ENCODE peak calls at places on chromosomes 2 and 18, in nine cellular contexts. A is thyroid gland, W is HCT116, L is stomach, F is adrenal gland, N is H1, C is body of pancreas, T is endothelial cell of umbilical vein, H is tibial nerve. O is an unnamed sample. For H3K4me1, the result is how much of the 10 kb centered on the place peaks cover.

GRCh38 chr18:2587788-2588187 is 16.4 kb downstream of the NDC80 start:
- DNase-seq in A (no peak), W (no peak), L (no peak), F (no peak), N (no peak), C (no peak), T (no peak), H (no peak), O (no peak)

GRCh38 chr2:192243488-192243887 is 48.8 kb upstream of the TMEFF2 start:
- DNase-seq in A (no peak), W (no peak), L (no peak), F (no peak), N (no peak), C (no peak), T (no peak), H (no peak), O (no peak)

GRCh38 chr18:55310044-55310676 is 277.8 kb downstream of the TCF4 start:
- DNase-seq in A (no peak), W (no peak), L (no peak), F (no peak), N (no peak), C (no peak), T (no peak), H (no peak), O (no peak)

GRCh38 chr2:639703-640102 is 37.5 kb downstream of the TMEM18 start:
- DNase-seq in A (no peak), W (no peak), L (no peak), F (no peak), N (peak), C (no peak), T (no peak), H (no peak), O (no peak)

GRCh38 chr2:58146707-58147106 is 94.4 kb downstream of the FANCL start:
- DNase-seq in A (no peak), W (peak), L (no peak), F (no peak), N (no peak), C (no peak), T (peak), H (no peak), O (no peak)

GRCh38 chr2:227033471-227034148 is 130.4 kb downstream of the COL4A4 start:
- DNase-seq in A (peak), W (peak), L (peak), F (peak), N (peak), C (peak), T (no peak), H (no peak), O (no peak)

GRCh38 chr2:193502363-193503035 is 1307.8 kb upstream of the TMEFF2 start:
- DNase-seq in A (peak), W (no peak), L (no peak), F (no peak), N (peak), C (no peak), T (no peak), H (no peak), O (no peak)

GRCh38 chr2:44706584-44707553 is 234.6 kb upstream of the SIX3 start:
- DNase-seq in A (no peak), W (no peak), L (no peak), F (no peak), N (no peak), C (no peak), T (no peak), H (no peak), O (no peak)

GRCh38 chr18:67216846-67217245 is 299.7 kb downstream of the DSEL start:
- DNase-seq in A (no peak), W (no peak), L (no peak), F (no peak), N (no peak), C (no peak), T (no peak), H (no peak), O (no peak)

GRCh38 chr2:71578665-71579371 is 125.5 kb downstream of the DYSF start:
- DNase-seq in A (peak), W (no peak), L (no peak), F (no peak), N (no peak), C (peak), T (no peak), H (peak), O (no peak)

GRCh38 chr2:26997394-26997793 is 27.0 kb downstream of the MAPRE3 start:
- DNase-seq in A (no peak), W (no peak), L (no peak), F (no peak), N (no peak), C (no peak), T (no peak), H (no peak), O (no peak)

GRCh38 chr2:200525066-200525465 is 941 bp upstream of the SGO2 start:
- DNase-seq in A (no peak), W (no peak), L (no peak), F (no peak), N (no peak), C (no peak), T (no peak), H (no peak), O (no peak)

GRCh38 chr18:61833387-61833786 is 59.4 kb downstream of the RNF152 start:
- DNase-seq in A (no peak), W (no peak), L (no peak), F (no peak), N (no peak), C (no peak), T (peak), H (no peak), O (no peak)

GRCh38 chr2:152134488-152135280 is 35.8 kb upstream of the CACNB4 start:
- DNase-seq in A (no peak), W (no peak), L (no peak), F (no peak), N (no peak), C (no peak), T (peak), H (no peak), O (no peak)

GRCh38 chr18:77444385-77444784 is 194.7 kb downstream of the GALR1 start:
- DNase-seq in A (no peak), W (no peak), L (no peak), F (no peak), N (no peak), C (no peak), T (no peak), H (no peak), O (no peak)

GRCh38 chr2:175834472-175834871 is 167.6 kb downstream of the LNPK start:
- DNase-seq in A (no peak), W (no peak), L (no peak), F (no peak), N (no peak), C (no peak), T (no peak), H (no peak), O (no peak)

GRCh38 chr2:207265849-207266248 is 100.1 kb upstream of the KLF7 start:
- DNase-seq in A (no peak), W (no peak), L (no peak), F (no peak), N (no peak), C (no peak), T (no peak), H (no peak), O (no peak)

GRCh38 chr18:25830787-25831186 is 259.6 kb downstream of the SS18 start:
- DNase-seq in A (peak), W (no peak), L (peak), F (peak), N (no peak), C (no peak), T (peak), H (peak), O (no peak)

GRCh38 chr2:9232886-9233285 is 26.3 kb downstream of the ASAP2 start:
- DNase-seq in A (no peak), W (peak), L (no peak), F (no peak), N (no peak), C (no peak), T (peak), H (no peak), O (no peak)

GRCh38 chr2:36354816-36355156 is 792 bp upstream of the CRIM1 start:
- DNase-seq in A (no peak), W (no peak), L (no peak), F (peak), N (no peak), C (no peak), T (peak), H (no peak), O (no peak)

GRCh38 chr18:5527603-5528002 is 16.2 kb downstream of the EPB41L3 start:
- DNase-seq in A (no peak), W (no peak), L (no peak), F (peak), N (no peak), C (no peak), T (peak), H (peak), O (no peak)

GRCh38 chr2:191030521-191031154 is 16.7 kb upstream of the STAT1 start:
- DNase-seq in A (no peak), W (no peak), L (no peak), F (peak), N (no peak), C (peak), T (peak), H (no peak), O (no peak)

GRCh38 chr2:162210385-162210784 is 32.9 kb downstream of the FAP start:
- DNase-seq in A (no peak), W (no peak), L (no peak), F (no peak), N (no peak), C (no peak), T (no peak), H (no peak), O (no peak)

GRCh38 chr18:46211816-46212215 is 107.6 kb downstream of the HAUS1 start:
- DNase-seq in A (no peak), W (no peak), L (no peak), F (no peak), N (no peak), C (no peak), T (peak), H (no peak), O (no peak)

GRCh38 chr18:13585379-13586153 is 140.8 kb downstream of the FAM210A start:
- DNase-seq in A (no peak), W (no peak), L (no peak), F (no peak), N (no peak), C (no peak), T (no peak), H (no peak), O (no peak)

GRCh38 chr2:26716340-26716739 is 23.8 kb downstream of the KCNK3 start:
- DNase-seq in A (no peak), W (no peak), L (no peak), F (no peak), N (no peak), C (no peak), T (no peak), H (no peak), O (no peak)

GRCh38 chr18:67770520-67770919 is 254.0 kb upstream of the DSEL start:
- DNase-seq in A (no peak), W (no peak), L (no peak), F (no peak), N (no peak), C (no peak), T (peak), H (no peak), O (no peak)

GRCh38 chr2:26894136-26894535 is 46.2 kb downstream of the DPYSL5 start:
- DNase-seq in A (no peak), W (no peak), L (no peak), F (no peak), N (no peak), C (no peak), T (no peak), H (no peak), O (no peak)

GRCh38 chr2:130289780-130290179 is 52.9 kb upstream of the IMP4 start:
- DNase-seq in A (no peak), W (no peak), L (no peak), F (no peak), N (no peak), C (no peak), T (no peak), H (no peak), O (no peak)

GRCh38 chr2:104818249-104818648 is 35.7 kb upstream of the POU3F3 start:
- DNase-seq in A (no peak), W (no peak), L (no peak), F (no peak), N (no peak), C (no peak), T (no peak), H (no peak), O (no peak)

GRCh38 chr18:22168360-22168921 is 948 bp upstream of the GATA6 start:
- DNase-seq in A (no peak), W (no peak), L (peak), F (peak), N (peak), C (peak), T (peak), H (no peak), O (no peak)
- H3K27ac ChIP-seq in A (peak), W (no peak), L (peak), F (peak), N (no peak), C (peak), T (no peak), H (no peak), O (no peak)

DNA sequence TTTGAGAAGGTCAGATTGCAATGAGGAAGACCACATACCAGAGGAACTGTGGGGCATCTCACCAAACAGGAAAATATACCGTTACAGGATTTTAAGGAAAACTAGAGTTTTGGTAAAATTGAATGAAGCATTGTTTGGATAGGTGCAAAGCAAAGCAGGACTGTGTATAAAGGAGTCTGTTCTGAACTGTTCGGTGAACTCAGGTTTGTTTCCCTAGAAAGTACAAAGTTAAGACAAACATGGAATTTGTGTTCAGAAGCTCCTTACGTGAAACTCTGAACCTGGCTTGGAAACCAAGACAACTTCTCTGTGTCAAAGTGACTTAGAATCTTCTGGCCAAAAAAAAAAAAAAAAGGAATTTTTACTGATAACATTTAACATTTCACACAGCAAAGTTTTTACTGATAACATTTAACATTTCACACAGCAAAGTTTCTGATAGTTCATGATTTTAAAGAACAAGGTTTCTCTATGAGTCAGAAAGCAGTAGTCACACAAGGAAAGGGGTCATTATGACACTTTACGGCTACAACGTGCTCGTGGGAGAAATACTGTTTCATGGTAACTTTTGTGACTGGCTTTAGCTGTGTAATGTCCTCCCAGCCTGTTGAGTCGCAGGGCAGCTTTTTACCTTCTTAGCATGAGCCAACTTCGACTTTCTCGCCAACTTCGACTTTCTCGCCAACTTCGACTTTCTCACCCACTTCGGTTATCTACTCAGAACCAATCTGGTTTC is 21.2 kb upstream of the TET3 start:
- DNase-seq in A (no peak), W (no peak), L (no peak), F (no peak), N (no peak), C (no peak), T (no peak), H (no peak), O (no peak)
- TF ChIP-seq POLR2A in A (no peak), W (no peak), L (no peak), F (no peak), N (no peak), C (no peak), T (no peak), H (no peak), O (no peak)

GRCh38 chr2:40436093-40436475 is 15.8 kb downstream of the SLC8A1 start:
- DNase-seq in A (no peak), W (no peak), L (no peak), F (no peak), N (no peak), C (no peak), T (no peak), H (no peak), O (no peak)

GRCh38 chr2:40433739-40434138 is 18.2 kb downstream of the SLC8A1 start:
- DNase-seq in A (no peak), W (no peak), L (no peak), F (no peak), N (no peak), C (no peak), T (no peak), H (no peak), O (no peak)

GRCh38 chr2:40432916-40433315 is 19.0 kb downstream of the SLC8A1 start:
- DNase-seq in A (no peak), W (no peak), L (no peak), F (no peak), N (no peak), C (no peak), T (no peak), H (no peak), O (no peak)

GRCh38 chr2:40435426-40436092 is 16.3 kb downstream of the SLC8A1 start:
- DNase-seq in A (no peak), W (no peak), L (no peak), F (no peak), N (no peak), C (no peak), T (no peak), H (no peak), O (no peak)

GRCh38 chr2:40434638-40435296 is 17.1 kb downstream of the SLC8A1 start:
- DNase-seq in A (no peak), W (peak), L (no peak), F (peak), N (no peak), C (no peak), T (peak), H (no peak), O (no peak)
- H3K4me1 ChIP-seq in A (under half), W (under half), L (under half), F (under half), N (under half), C (under half), T (under half), H (under half), O (under half)

GRCh38 chr2:69933839-69934613 is 19.1 kb downstream of the MXD1 start:
- DNase-seq in A (no peak), W (no peak), L (no peak), F (peak), N (no peak), C (no peak), T (peak), H (no peak), O (no peak)
- H3K27ac ChIP-seq in A (no peak), W (no peak), L (peak), F (peak), N (no peak), C (no peak), T (peak), H (peak), O (peak)

DNA sequence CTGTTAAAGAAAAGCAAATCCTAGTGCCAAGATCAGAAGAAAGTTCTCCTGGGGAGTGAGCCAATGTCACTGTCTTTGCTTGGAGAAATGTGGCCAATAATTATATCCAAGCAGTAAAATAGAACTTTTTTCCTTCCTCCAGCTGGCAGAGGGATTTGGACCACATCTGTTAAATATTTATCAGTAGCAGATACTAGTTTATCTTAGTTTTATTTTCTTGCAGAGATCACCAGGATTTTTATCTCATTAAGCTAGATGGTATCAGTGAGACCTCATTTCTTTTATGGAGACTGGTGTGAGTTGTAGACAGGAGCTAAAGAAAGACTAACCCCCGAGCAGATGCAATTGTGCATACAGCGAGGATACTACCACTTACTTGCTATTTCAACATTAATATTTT is 286.2 kb downstream of the TRIB2 start:
- DNase-seq in A (no peak), W (no peak), L (no peak), F (no peak), N (no peak), C (no peak), T (no peak), H (no peak), O (no peak)
- TF ChIP-seq POLR2A in A (no peak), W (no peak), L (no peak), F (no peak), N (no peak), C (no peak), T (no peak), H (no peak), O (no peak)

GRCh38 chr2:234492687-234493086 is 4.2 kb downstream of the ARL4C start:
- DNase-seq in A (no peak), W (no peak), L (no peak), F (no peak), N (no peak), C (no peak), T (no peak), H (no peak), O (no peak)

GRCh38 chr2:234491897-234492296 is 5.0 kb downstream of the ARL4C start:
- DNase-seq in A (no peak), W (no peak), L (no peak), F (no peak), N (no peak), C (no peak), T (no peak), H (no peak), O (no peak)

GRCh38 chr2:234488913-234489451 is 7.9 kb downstream of the ARL4C start:
- DNase-seq in A (no peak), W (no peak), L (no peak), F (no peak), N (no peak), C (no peak), T (no peak), H (no peak), O (no peak)

GRCh38 chr2:234491281-234491680 is 5.6 kb downstream of the ARL4C start:
- DNase-seq in A (no peak), W (no peak), L (no peak), F (no peak), N (no peak), C (no peak), T (no peak), H (no peak), O (no peak)

DNA sequence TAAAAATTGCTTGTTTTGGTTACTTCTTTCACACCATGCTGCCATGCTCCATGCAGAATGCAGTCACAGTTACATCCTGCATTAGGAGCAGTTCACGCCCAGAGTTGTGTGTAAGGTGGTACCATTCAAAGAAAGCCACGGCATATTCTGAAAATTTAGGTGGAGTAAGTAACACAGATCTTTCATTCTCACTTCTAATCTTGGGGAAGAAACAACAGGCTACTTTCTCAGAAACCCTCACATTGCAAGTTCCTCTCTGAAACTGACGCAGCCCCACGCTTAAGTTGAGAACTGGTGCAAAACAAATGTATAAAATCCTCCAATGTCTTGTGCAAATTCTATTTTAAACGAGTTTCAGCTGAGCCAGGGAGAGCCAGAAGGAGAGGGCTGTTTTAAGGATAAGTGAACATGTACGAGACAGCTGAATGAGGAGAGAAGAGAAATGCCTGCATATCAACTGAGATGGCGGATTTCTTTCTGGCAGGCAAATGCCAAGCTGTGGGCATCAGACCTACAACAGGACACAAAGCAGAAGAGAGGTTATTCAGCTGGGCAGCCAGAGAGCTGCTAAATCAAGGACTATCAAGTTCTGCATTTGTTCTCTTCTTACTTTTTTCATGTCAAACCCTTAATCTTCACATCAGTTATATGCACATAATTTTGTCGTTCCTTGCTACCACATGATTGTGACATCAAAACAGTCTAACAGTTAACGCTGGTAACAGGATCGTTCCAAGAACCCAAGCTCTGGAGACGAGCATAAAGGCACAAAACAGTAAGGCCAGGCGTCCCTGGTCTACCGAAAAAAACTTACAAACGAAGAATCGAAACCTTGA is 6.4 kb downstream of the ARL4C start:
- DNase-seq in A (no peak), W (no peak), L (no peak), F (no peak), N (no peak), C (no peak), T (no peak), H (no peak), O (no peak)
- H3K4me1 ChIP-seq in A (under half), W (under half), L (under half), F (under half), N (under half), C (under half), T (under half), H (under half), O (under half)

GRCh38 chr2:129002751-129003150 is 684.1 kb upstream of the HS6ST1 start:
- DNase-seq in A (no peak), W (no peak), L (no peak), F (no peak), N (no peak), C (no peak), T (no peak), H (no peak), O (no peak)

GRCh38 chr2:128995086-128995485 is 676.4 kb upstream of the HS6ST1 start:
- DNase-seq in A (no peak), W (no peak), L (no peak), F (no peak), N (no peak), C (no peak), T (no peak), H (no peak), O (no peak)

GRCh38 chr2:129001926-129002325 is 683.3 kb upstream of the HS6ST1 start:
- DNase-seq in A (no peak), W (no peak), L (no peak), F (no peak), N (no peak), C (no peak), T (no peak), H (no peak), O (no peak)

GRCh38 chr2:128997166-128997866 is 678.6 kb upstream of the HS6ST1 start:
- DNase-seq in A (no peak), W (no peak), L (no peak), F (no peak), N (no peak), C (no peak), T (no peak), H (no peak), O (no peak)
- H3K27ac ChIP-seq in A (no peak), W (no peak), L (no peak), F (no peak), N (no peak), C (no peak), T (no peak), H (no peak), O (no peak)

O was measured in esophagus squamous epithelium.